ENCODE peak calls at places on chromosomes 5 and 9, in five cellular contexts. H is AG08395, O is tibial artery, T is hypothalamus, A is lower leg skin. L is an unnamed sample.

GRCh38 chr9:78605029-78605930 is 308.4 kb downstream of the PSAT1 start:
- DNase-seq in H (no peak), T (no peak), O (no peak), A (no peak), L (no peak)

GRCh38 chr9:108125541-108125940 is 636.0 kb upstream of the KLF4 start:
- DNase-seq in H (no peak), T (no peak), A (no peak), O (no peak), L (no peak)

GRCh38 chr9:98067184-98067583 is 10.7 kb downstream of the NANS start:
- DNase-seq in O (no peak), H (no peak), A (no peak), T (no peak), L (no peak)

GRCh38 chr5:175120412-175120811 is 323.6 kb downstream of the DRD1 start:
- DNase-seq in T (no peak), O (no peak), A (no peak), H (no peak), L (no peak)

GRCh38 chr9:106878943-106879916 is 16.3 kb downstream of the ZNF462 start:
- DNase-seq in T (no peak), H (peak), O (peak), A (peak), L (peak)

GRCh38 chr5:130222638-130223037 is 318.4 kb downstream of the CHSY3 start:
- DNase-seq in A (no peak), H (peak), T (no peak), O (no peak), L (no peak)

GRCh38 chr5:154370730-154371334 is 75.0 kb upstream of the SAP30L start:
- DNase-seq in A (no peak), O (peak), T (no peak), H (no peak), L (no peak)

GRCh38 chr5:60698316-60698715 is 1.6 kb downstream of the DEPDC1B start:
- DNase-seq in O (no peak), A (no peak), T (no peak), H (no peak), L (no peak)

GRCh38 chr9:124137009-124137943 is 120.5 kb upstream of the NEK6 start:
- DNase-seq in A (no peak), O (no peak), H (no peak), T (no peak), L (no peak)

GRCh38 chr9:108033976-108034964 is 544.7 kb upstream of the KLF4 start:
- DNase-seq in A (no peak), T (no peak), H (peak), O (no peak), L (peak)

GRCh38 chr9:105264380-105264779 is 19.9 kb downstream of the SLC44A1 start:
- DNase-seq in T (no peak), A (no peak), O (no peak), H (no peak), L (no peak)

GRCh38 chr5:56625577-56625976 is 189.8 kb upstream of the MAP3K1 start:
- DNase-seq in O (no peak), A (no peak), T (no peak), H (peak), L (no peak)

GRCh38 chr5:37916525-37916924 is 76.7 kb upstream of the GDNF start:
- DNase-seq in O (no peak), H (no peak), T (no peak), A (no peak), L (no peak)

GRCh38 chr5:76944638-76945037 is 8.2 kb upstream of the CRHBP start:
- DNase-seq in H (no peak), A (no peak), T (no peak), O (no peak), L (no peak)

GRCh38 chr5:68252678-68253520 is 37.3 kb downstream of the PIK3R1 start:
- DNase-seq in A (peak), T (peak), H (peak), O (no peak), L (no peak)

GRCh38 chr5:33162057-33162456 is 278.7 kb upstream of the TARS1 start:
- DNase-seq in T (no peak), A (no peak), H (no peak), O (no peak), L (no peak)

GRCh38 chr9:114551750-114552685 is 35.6 kb upstream of the ATP6V1G1 start:
- DNase-seq in O (peak), H (peak), T (no peak), A (peak), L (no peak)

GRCh38 chr9:114606597-114607207 is 4.4 kb upstream of the TMEM268 start:
- DNase-seq in T (no peak), O (no peak), H (peak), A (no peak), L (no peak)

GRCh38 chr5:133841831-133842750 is 126.3 kb downstream of the C5orf15 start:
- DNase-seq in A (no peak), T (no peak), H (no peak), O (peak), L (no peak)

GRCh38 chr5:134371834-134372340 is 518 bp downstream of the UBE2B start:
- DNase-seq in T (peak), A (peak), O (peak), H (peak), L (peak)

GRCh38 chr5:119583684-119584083 is 45.7 kb upstream of the FAM170A start:
- DNase-seq in A (no peak), O (no peak), H (no peak), T (no peak), L (no peak)

GRCh38 chr5:56169281-56169680 is 63.8 kb downstream of the ANKRD55 start:
- DNase-seq in H (no peak), A (no peak), O (no peak), T (no peak), L (no peak)

GRCh38 chr9:135702002-135702721 is at the start of gene KCNT1:
- DNase-seq in T (no peak), H (peak), A (no peak), O (no peak), L (no peak)

GRCh38 chr9:127290666-127291065 is 26.1 kb downstream of the GARNL3 start:
- DNase-seq in A (no peak), O (no peak), T (no peak), H (peak), L (no peak)

GRCh38 chr5:165579911-165580310 is 2074.5 kb downstream of the MAT2B start:
- DNase-seq in H (no peak), O (no peak), A (no peak), T (no peak), L (no peak)

GRCh38 chr5:3310551-3311340 is 284.9 kb upstream of the IRX1 start:
- DNase-seq in H (peak), O (no peak), A (peak), T (peak), L (no peak)

GRCh38 chr9:95015569-95015968 is 289.1 kb downstream of the AOPEP start:
- DNase-seq in T (no peak), H (no peak), A (no peak), O (no peak), L (no peak)

GRCh38 chr5:2158767-2159166 is 276.0 kb upstream of the IRX4 start:
- DNase-seq in O (no peak), T (no peak), A (no peak), H (no peak), L (no peak)

GRCh38 chr5:134446938-134447337 is 35.3 kb upstream of the CDKN2AIPNL start:
- DNase-seq in A (no peak), O (no peak), T (no peak), H (no peak), L (no peak)

GRCh38 chr5:65029178-65029577 is 260.4 kb downstream of the CWC27 start:
- DNase-seq in O (no peak), A (no peak), H (no peak), T (no peak), L (no peak)

GRCh38 chr5:164204338-164204946 is 699.0 kb downstream of the MAT2B start:
- DNase-seq in A (no peak), O (no peak), T (no peak), H (no peak), L (no peak)

GRCh38 chr5:78387468-78388153 is 27.2 kb downstream of the SCAMP1 start:
- DNase-seq in T (no peak), H (no peak), A (no peak), O (no peak), L (no peak)

GRCh38 chr9:32426278-32426939 is 42.0 kb downstream of the ACO1 start:
- DNase-seq in T (no peak), H (no peak), O (no peak), A (no peak), L (peak)

GRCh38 chr5:105982526-105982925 is 1688.2 kb downstream of the EFNA5 start:
- DNase-seq in O (no peak), A (no peak), T (no peak), H (no peak), L (no peak)

GRCh38 chr5:36662291-36662851 is 56.0 kb downstream of the SLC1A3 start:
- DNase-seq in T (peak), A (no peak), H (no peak), O (no peak), L (peak)